ENCODE peak calls at places on chromosomes 3 and 15, in six cellular contexts. W is GM10248, B is transverse colon, M is endodermal cell, C is BJ, G is WTC11. P is an unnamed sample.

GRCh38 chr15:91790826-91791225 is 62.7 kb upstream of the SLCO3A1 start:
- DNase-seq in G (no peak), B (no peak), W (no peak), M (no peak), C (no peak), P (no peak)

GRCh38 chr3:81778678-81779182 is 17.3 kb upstream of the GBE1 start:
- DNase-seq in G (no peak), B (no peak), C (no peak), W (peak; percentile 11), M (no peak), P (no peak)

GRCh38 chr3:136957751-136958288 is at the start of gene IL20RB:
- DNase-seq in C (peak; percentile 21), G (peak; percentile 32), B (no peak), W (no peak), M (peak; percentile 54), P (no peak)

GRCh38 chr15:65919353-65919752 is 50.1 kb downstream of the RAB11A start:
- DNase-seq in B (no peak), G (no peak), M (no peak), W (no peak), C (no peak), P (no peak)

GRCh38 chr3:15300318-15301078 is 31.9 kb downstream of the SH3BP5 start:
- DNase-seq in C (no peak), M (no peak), G (no peak), W (no peak), B (no peak), P (peak; percentile 22)

GRCh38 chr3:141070727-141071357 is 19.7 kb downstream of the SPSB4 start:
- DNase-seq in G (peak; percentile 81), B (no peak), C (no peak), M (peak; percentile 97), W (no peak), P (no peak)

GRCh38 chr3:160106905-160107861 is 118.0 kb upstream of the C3orf80 start:
- DNase-seq in B (peak; percentile 58), C (no peak), M (no peak), W (no peak), G (no peak), P (peak; percentile 64)

GRCh38 chr3:147423601-147424324 is 14.6 kb downstream of the ZIC1 start:
- DNase-seq in G (peak; percentile 20), B (no peak), W (no peak), M (peak; percentile 64), C (no peak), P (no peak)

GRCh38 chr3:25589104-25589782 is 75.5 kb downstream of the TOP2B start:
- DNase-seq in B (no peak), G (no peak), C (no peak), W (no peak), M (no peak), P (no peak)

GRCh38 chr3:111923095-111923771 is 55.6 kb upstream of the ABHD10 start:
- DNase-seq in B (no peak), C (no peak), W (no peak), M (no peak), G (no peak), P (no peak)

GRCh38 chr3:100268986-100269385 is 8.2 kb downstream of the TBC1D23 start:
- DNase-seq in B (no peak), W (no peak), M (no peak), G (no peak), C (no peak), P (no peak)

GRCh38 chr3:156459434-156459833 is 95.5 kb downstream of the SSR3 start:
- DNase-seq in M (no peak), B (no peak), W (no peak), C (no peak), G (no peak), P (no peak)

GRCh38 chr15:72866866-72867616 is 83.5 kb upstream of the ADPGK start:
- DNase-seq in G (no peak), W (peak; percentile 4), C (no peak), B (no peak), M (no peak), P (no peak)

GRCh38 chr15:26394801-26395200 is 378.1 kb downstream of the GABRB3 start:
- DNase-seq in B (no peak), W (no peak), G (no peak), M (no peak), C (no peak), P (no peak)

GRCh38 chr15:35557544-35557943 is 11.6 kb upstream of the DPH6 start:
- DNase-seq in M (no peak), B (no peak), C (peak; percentile 27), W (no peak), G (no peak), P (no peak)

GRCh38 chr3:27756877-27757276 is 34.8 kb upstream of the EOMES start:
- DNase-seq in B (no peak), G (no peak), C (no peak), W (no peak), M (no peak), P (no peak)

GRCh38 chr15:80932989-80933388 is 56.6 kb downstream of the MESD start:
- DNase-seq in C (no peak), G (no peak), W (no peak), B (peak; percentile 11), M (no peak), P (no peak)

GRCh38 chr3:8629151-8630021 is 15.2 kb downstream of the SSUH2 start:
- DNase-seq in C (peak; percentile 77), W (peak; percentile 60), M (no peak), B (peak; percentile 86), G (no peak), P (peak; percentile 94)

GRCh38 chr3:43872301-43872700 is 181.6 kb downstream of the ABHD5 start:
- DNase-seq in W (no peak), G (no peak), M (peak; percentile 44), C (peak; percentile 58), B (no peak), P (no peak)

GRCh38 chr3:16429086-16429485 is 84.4 kb downstream of the RFTN1 start:
- DNase-seq in G (no peak), C (no peak), W (no peak), B (no peak), M (no peak), P (no peak)

GRCh38 chr3:172869356-172869755 is 118.8 kb downstream of the ECT2 start:
- DNase-seq in C (peak; percentile 21), W (no peak), B (peak; percentile 18), M (no peak), G (no peak), P (peak; percentile 9)

GRCh38 chr3:9916734-9917680 is at the start of gene IL17RC:
- DNase-seq in B (peak; percentile 92), W (no peak), G (peak; percentile 84), C (peak; percentile 49), M (peak; percentile 96), P (peak; percentile 80)

GRCh38 chr3:56086355-56086754 is 381.9 kb downstream of the ERC2 start:
- DNase-seq in W (no peak), G (no peak), C (peak; percentile 22), B (no peak), M (no peak), P (no peak)

DNA sequence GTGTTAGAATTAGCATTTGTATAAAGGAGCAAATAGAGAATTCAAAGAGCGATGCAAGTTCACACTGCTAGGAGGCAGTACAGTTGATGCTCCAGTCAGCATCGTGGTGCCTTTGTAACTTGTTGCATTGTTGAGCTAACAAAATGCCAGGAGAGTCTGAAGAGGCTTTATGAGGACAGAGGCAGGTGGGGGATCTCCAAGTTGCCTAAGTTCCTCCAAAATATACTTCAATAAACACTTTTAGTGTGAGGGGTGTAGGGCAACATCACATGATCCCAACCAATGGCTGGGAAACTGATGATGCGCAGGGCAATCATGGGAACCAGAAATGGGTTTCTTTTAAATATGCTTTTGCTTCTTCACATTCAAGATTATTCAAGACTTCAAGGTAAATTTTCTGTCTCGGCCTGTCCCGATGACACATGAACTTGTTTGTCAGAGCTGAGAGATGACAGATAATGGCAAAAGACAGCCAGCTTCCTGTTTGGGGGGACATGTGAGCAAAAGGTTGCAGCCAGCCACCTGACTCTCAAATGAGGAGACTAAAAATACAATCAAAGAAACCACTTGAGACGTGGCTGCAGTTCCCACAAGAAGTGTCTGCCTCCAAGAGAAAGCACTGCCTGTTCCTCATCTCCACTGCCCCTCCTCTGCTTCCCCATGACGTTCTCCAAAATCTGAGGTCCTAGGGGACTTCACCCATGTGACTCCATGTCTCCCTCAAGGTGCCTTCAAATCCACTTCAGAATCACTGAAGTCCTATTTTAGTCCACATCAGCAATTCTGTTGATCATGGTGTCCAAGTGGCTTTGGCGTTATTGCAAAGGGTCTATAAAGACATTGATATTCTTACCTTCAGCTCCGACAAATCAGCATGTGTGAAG is 39.3 kb downstream of the KLHL6 start:
- DNase-seq in M (no peak), W (peak; percentile 59), C (no peak), G (no peak), B (peak; percentile 59), P (no peak)
- TF ChIP-seq CTCF in M (peak; percentile 53), W (peak; percentile 19), C (no peak), G (no peak), B (no peak), P (no peak)

GRCh38 chr15:45827275-45827674 is 192.4 kb downstream of the SQOR start:
- DNase-seq in C (no peak), M (no peak), B (no peak), G (no peak), W (no peak), P (no peak)
- TF ChIP-seq CTCF in C (no peak), M (no peak), B (no peak), G (no peak), W (no peak), P (no peak)

DNA sequence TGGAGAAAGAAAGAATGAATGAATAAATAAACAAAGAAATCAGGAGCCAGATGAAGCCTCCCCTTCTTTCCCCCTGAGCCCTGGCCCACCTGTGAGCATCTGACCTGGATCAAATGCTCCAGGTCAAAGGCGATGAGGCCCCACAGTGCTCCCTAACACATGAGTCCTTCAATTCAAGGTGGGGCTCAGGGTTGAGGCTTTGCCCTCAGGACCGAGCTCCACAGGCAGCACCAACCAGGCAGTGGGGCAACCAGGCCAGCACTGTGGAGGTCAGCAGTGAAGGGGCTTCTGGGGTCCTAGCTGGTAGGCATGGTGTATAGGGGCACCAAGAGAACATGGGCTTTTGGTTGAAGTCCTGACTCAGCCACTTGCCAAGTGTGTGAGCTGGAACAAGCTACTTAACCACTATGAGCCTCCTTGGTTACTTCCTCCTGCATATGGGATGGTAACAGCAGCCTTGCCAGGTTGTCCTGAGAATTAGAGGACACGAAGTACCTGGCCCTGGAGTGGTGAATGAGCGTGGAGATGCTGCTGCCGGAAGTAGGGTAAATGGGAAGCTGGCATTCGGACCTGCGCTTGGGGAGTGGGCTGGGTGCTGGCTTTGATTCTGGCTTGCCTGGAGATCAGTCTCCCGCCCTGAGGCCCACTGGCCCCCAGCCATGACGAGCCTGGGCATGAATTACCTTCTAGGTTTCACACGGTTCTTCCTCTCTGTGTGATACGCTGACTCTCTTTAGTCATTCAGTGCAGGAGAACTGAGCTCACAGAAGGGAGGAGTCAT is 10.0 kb upstream of the PAQR5 start:
- DNase-seq in G (no peak), W (no peak), M (peak; percentile 43), B (no peak), C (no peak), P (no peak)
- TF ChIP-seq CTCF in G (no peak), W (no peak), M (no peak), B (no peak), C (no peak), P (no peak)

DNA sequence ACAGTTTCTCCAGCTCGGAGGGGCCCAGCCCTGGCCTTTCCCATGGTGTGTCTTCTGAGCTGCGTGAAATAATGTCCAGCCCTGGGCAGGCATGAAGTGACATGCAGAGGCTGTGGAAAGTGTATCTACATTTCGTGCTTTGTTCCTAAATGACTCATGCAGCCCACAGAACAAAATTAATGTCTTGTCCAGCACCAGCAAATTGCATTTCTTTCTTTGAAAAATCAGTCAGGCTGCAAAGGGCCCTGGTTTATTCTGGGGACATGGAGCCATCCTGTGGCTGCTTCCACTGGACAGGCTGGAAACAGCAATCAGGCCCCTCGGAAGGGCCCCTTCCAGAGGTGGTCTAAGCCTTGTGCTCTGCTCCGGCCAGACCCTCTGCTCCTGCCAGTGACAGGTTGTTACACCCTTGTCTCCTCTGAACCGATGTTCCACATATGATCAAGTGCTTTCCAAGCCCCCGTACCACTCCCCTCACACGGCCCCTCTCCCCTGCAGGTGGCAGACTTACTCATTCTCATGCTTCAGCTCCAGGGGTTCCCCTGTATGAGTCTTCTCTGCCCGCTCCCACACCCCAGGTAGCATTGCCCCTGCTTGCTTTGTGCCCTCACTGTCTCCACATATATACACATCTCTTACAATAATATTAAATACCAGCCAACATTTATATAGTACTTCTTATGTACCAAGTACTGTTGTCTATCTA is 33.7 kb downstream of the CRYGS start:
- DNase-seq in W (peak; percentile 45), C (no peak), G (no peak), B (no peak), M (no peak), P (no peak)
- TF ChIP-seq CTCF in W (peak; percentile 15), C (no peak), G (no peak), B (no peak), M (peak; percentile 38), P (no peak)

P was measured in Calu3.